ENCODE peak calls at places on chromosomes 12 and 14, in seven cellular contexts. G is AG08395; T is caudate nucleus; I is hippocampal formation; O is RPMI7951; U is fibroblast of lung; H is effector memory CD4-positive, alpha-beta T cell. P is an unnamed sample.

GRCh38 chr12:123431951-123432886 is 4.3 kb downstream of the RILPL2 start:
- DNase-seq in G (no peak), T (no peak), I (no peak), O (no peak), U (no peak), H (peak), P (no peak)

GRCh38 chr14:90483551-90483950 is 86.7 kb downstream of the CALM1 start:
- DNase-seq in G (no peak), T (peak), I (no peak), O (no peak), U (no peak), H (no peak), P (no peak)

GRCh38 chr14:97350894-97351713 is 553.9 kb downstream of the VRK1 start:
- DNase-seq in G (no peak), T (no peak), I (no peak), O (no peak), U (no peak), H (no peak), P (no peak)

GRCh38 chr14:71225108-71225507 is 317.8 kb downstream of the PCNX1 start:
- DNase-seq in G (no peak), T (no peak), I (no peak), O (no peak), U (no peak), H (no peak), P (no peak)

GRCh38 chr12:3103806-3104205 is 26.6 kb downstream of the TSPAN9 start:
- DNase-seq in G (no peak), T (no peak), I (no peak), O (no peak), U (no peak), H (no peak), P (no peak)

GRCh38 chr14:35378638-35379568 is 25.6 kb downstream of the NFKBIA start:
- DNase-seq in G (no peak), T (no peak), I (no peak), O (peak), U (peak), H (no peak), P (no peak)

GRCh38 chr12:37672655-37673260 is 643.8 kb upstream of the ALG10B start:
- DNase-seq in G (no peak), T (no peak), I (no peak), O (no peak), U (no peak), H (no peak), P (no peak)

GRCh38 chr14:52268191-52269061 is 928 bp downstream of the PTGDR start:
- DNase-seq in G (peak), T (no peak), I (no peak), O (no peak), U (peak), H (no peak), P (peak)

GRCh38 chr14:94174622-94175402 is 690 bp downstream of the PPP4R4 start:
- DNase-seq in G (no peak), T (no peak), I (no peak), O (no peak), U (no peak), H (no peak), P (no peak)

GRCh38 chr14:100067971-100068959 is 3.0 kb downstream of the EVL start:
- DNase-seq in G (peak), T (peak), I (no peak), O (peak), U (peak), H (peak), P (no peak)

GRCh38 chr12:57111046-57111698 is at the start of gene STAT6:
- DNase-seq in G (peak), T (peak), I (peak), O (peak), U (peak), H (peak), P (peak)

GRCh38 chr12:132084681-132085635 is 59.2 kb downstream of the DDX51 start:
- DNase-seq in G (peak), T (no peak), I (no peak), O (peak), U (peak), H (peak), P (peak)

GRCh38 chr14:35988972-35989690 is 163.0 kb downstream of the BRMS1L start:
- DNase-seq in G (no peak), T (no peak), I (peak), O (peak), U (no peak), H (no peak), P (no peak)

P was measured in retina.